ENCODE peak calls at places on chromosomes 1 and 21, in seven cellular contexts. One of them, this sample, is unnamed.

GRCh38 chr1:87024936-87025537 is 110.6 kb downstream of the HS2ST1 start:
- DNase-seq in caudate nucleus: no peak
- DNase-seq in cardiac muscle cell: peak; percentile 52
- DNase-seq in amygdala: no peak
- DNase-seq in hypothalamus: no peak
- DNase-seq in SJSA1: peak; percentile 6
- DNase-seq in retina: peak; percentile 12
- DNase-seq in this sample: peak; percentile 44

GRCh38 chr1:87684786-87685185 is 356.1 kb downstream of the LMO4 start:
- DNase-seq in caudate nucleus: no peak
- DNase-seq in cardiac muscle cell: no peak
- DNase-seq in amygdala: no peak
- DNase-seq in hypothalamus: no peak
- DNase-seq in SJSA1: no peak
- DNase-seq in retina: peak; percentile 46
- DNase-seq in this sample: no peak

GRCh38 chr1:6008696-6009095 is 16.5 kb upstream of the NPHP4 start:
- DNase-seq in caudate nucleus: no peak
- DNase-seq in cardiac muscle cell: no peak
- DNase-seq in amygdala: no peak
- DNase-seq in hypothalamus: no peak
- DNase-seq in SJSA1: no peak
- DNase-seq in retina: no peak
- DNase-seq in this sample: no peak

GRCh38 chr1:66168467-66168887 is 365.5 kb upstream of the SGIP1 start:
- DNase-seq in caudate nucleus: no peak
- DNase-seq in cardiac muscle cell: no peak
- DNase-seq in amygdala: no peak
- DNase-seq in hypothalamus: no peak
- DNase-seq in SJSA1: no peak
- DNase-seq in retina: no peak
- DNase-seq in this sample: no peak

GRCh38 chr1:144551107-144551542 is 41.6 kb upstream of the PPIAL4F start:
- DNase-seq in caudate nucleus: peak; percentile 29
- DNase-seq in cardiac muscle cell: no peak
- DNase-seq in amygdala: no peak
- DNase-seq in hypothalamus: no peak
- DNase-seq in SJSA1: no peak
- DNase-seq in retina: no peak
- DNase-seq in this sample: no peak

GRCh38 chr1:26021647-26022403 is at the start of gene EXTL1:
- DNase-seq in caudate nucleus: peak; percentile 64
- DNase-seq in cardiac muscle cell: peak; percentile 86
- DNase-seq in amygdala: peak; percentile 35
- DNase-seq in hypothalamus: peak; percentile 34
- DNase-seq in SJSA1: no peak
- DNase-seq in retina: peak; percentile 85
- DNase-seq in this sample: peak; percentile 18

GRCh38 chr1:67213948-67214347 is 47.7 kb downstream of the IL23R start:
- DNase-seq in caudate nucleus: no peak
- DNase-seq in cardiac muscle cell: no peak
- DNase-seq in amygdala: no peak
- DNase-seq in hypothalamus: no peak
- DNase-seq in SJSA1: no peak
- DNase-seq in retina: no peak
- DNase-seq in this sample: no peak

GRCh38 chr21:38351961-38352521 is 95.2 kb downstream of the KCNJ15 start:
- DNase-seq in caudate nucleus: no peak
- DNase-seq in cardiac muscle cell: no peak
- DNase-seq in amygdala: no peak
- DNase-seq in hypothalamus: no peak
- DNase-seq in SJSA1: peak; percentile 70
- DNase-seq in retina: no peak
- DNase-seq in this sample: no peak

GRCh38 chr1:6162773-6163172 is 17.3 kb downstream of the CHD5 start:
- DNase-seq in caudate nucleus: no peak
- DNase-seq in cardiac muscle cell: no peak
- DNase-seq in amygdala: no peak
- DNase-seq in hypothalamus: no peak
- DNase-seq in SJSA1: no peak
- DNase-seq in retina: no peak
- DNase-seq in this sample: no peak

GRCh38 chr1:84605157-84605556 is 30.9 kb upstream of the CTBS start:
- DNase-seq in caudate nucleus: no peak
- DNase-seq in cardiac muscle cell: no peak
- DNase-seq in amygdala: no peak
- DNase-seq in hypothalamus: no peak
- DNase-seq in SJSA1: no peak
- DNase-seq in retina: no peak
- DNase-seq in this sample: no peak

GRCh38 chr1:219639843-219640606 is 27.1 kb upstream of the ZC3H11B start:
- DNase-seq in caudate nucleus: no peak
- DNase-seq in cardiac muscle cell: no peak
- DNase-seq in amygdala: no peak
- DNase-seq in hypothalamus: peak; percentile 7
- DNase-seq in SJSA1: no peak
- DNase-seq in retina: no peak
- DNase-seq in this sample: no peak

GRCh38 chr1:190169311-190170067 is 308.2 kb downstream of the BRINP3 start:
- DNase-seq in caudate nucleus: no peak
- DNase-seq in cardiac muscle cell: no peak
- DNase-seq in amygdala: no peak
- DNase-seq in hypothalamus: no peak
- DNase-seq in SJSA1: no peak
- DNase-seq in retina: peak; percentile 4
- DNase-seq in this sample: no peak

GRCh38 chr1:156860113-156860638 is 489 bp upstream of the NTRK1 start:
- DNase-seq in caudate nucleus: no peak
- DNase-seq in cardiac muscle cell: peak; percentile 66
- DNase-seq in amygdala: no peak
- DNase-seq in hypothalamus: no peak
- DNase-seq in SJSA1: peak; percentile 59
- DNase-seq in retina: peak; percentile 91
- DNase-seq in this sample: peak; percentile 25

GRCh38 chr1:109619655-109620395 is at the start of gene AMPD2:
- DNase-seq in caudate nucleus: no peak
- DNase-seq in cardiac muscle cell: peak; percentile 78
- DNase-seq in amygdala: no peak
- DNase-seq in hypothalamus: peak; percentile 63
- DNase-seq in SJSA1: peak; percentile 68
- DNase-seq in retina: peak; percentile 81
- DNase-seq in this sample: no peak

GRCh38 chr1:116762781-116763115 is 8.5 kb downstream of the CD2 start:
- DNase-seq in caudate nucleus: no peak
- DNase-seq in cardiac muscle cell: no peak
- DNase-seq in amygdala: no peak
- DNase-seq in hypothalamus: no peak
- DNase-seq in SJSA1: no peak
- DNase-seq in retina: no peak
- DNase-seq in this sample: no peak

GRCh38 chr21:45011911-45012660 is 62.3 kb upstream of the ADARB1 start:
- DNase-seq in caudate nucleus: no peak
- DNase-seq in cardiac muscle cell: peak; percentile 63
- DNase-seq in amygdala: no peak
- DNase-seq in hypothalamus: no peak
- DNase-seq in SJSA1: peak; percentile 99
- DNase-seq in retina: peak; percentile 75
- DNase-seq in this sample: no peak

GRCh38 chr1:66571789-66572188 is 37.8 kb downstream of the SGIP1 start:
- DNase-seq in caudate nucleus: no peak
- DNase-seq in cardiac muscle cell: no peak
- DNase-seq in amygdala: no peak
- DNase-seq in hypothalamus: no peak
- DNase-seq in SJSA1: peak; percentile 52
- DNase-seq in retina: no peak
- DNase-seq in this sample: no peak

GRCh38 chr1:197302775-197303174 is 34.7 kb downstream of the CRB1 start:
- DNase-seq in caudate nucleus: no peak
- DNase-seq in cardiac muscle cell: no peak
- DNase-seq in amygdala: no peak
- DNase-seq in hypothalamus: no peak
- DNase-seq in SJSA1: no peak
- DNase-seq in retina: no peak
- DNase-seq in this sample: no peak

GRCh38 chr1:221644176-221644510 is 97.7 kb downstream of the DUSP10 start:
- DNase-seq in caudate nucleus: no peak
- DNase-seq in cardiac muscle cell: no peak
- DNase-seq in amygdala: no peak
- DNase-seq in hypothalamus: no peak
- DNase-seq in SJSA1: no peak
- DNase-seq in retina: no peak
- DNase-seq in this sample: no peak

GRCh38 chr21:45377866-45378257 is 27.1 kb upstream of the COL18A1 start:
- DNase-seq in caudate nucleus: no peak
- DNase-seq in cardiac muscle cell: no peak
- DNase-seq in amygdala: no peak
- DNase-seq in hypothalamus: no peak
- DNase-seq in SJSA1: no peak
- DNase-seq in retina: no peak
- DNase-seq in this sample: no peak

GRCh38 chr1:218473527-218473926 is 128.4 kb downstream of the TGFB2 start:
- DNase-seq in caudate nucleus: no peak
- DNase-seq in cardiac muscle cell: no peak
- DNase-seq in amygdala: no peak
- DNase-seq in hypothalamus: no peak
- DNase-seq in SJSA1: no peak
- DNase-seq in retina: no peak
- DNase-seq in this sample: no peak

GRCh38 chr1:96253281-96254035 is 468.1 kb upstream of the PTBP2 start:
- DNase-seq in caudate nucleus: no peak
- DNase-seq in cardiac muscle cell: no peak
- DNase-seq in amygdala: no peak
- DNase-seq in hypothalamus: no peak
- DNase-seq in SJSA1: no peak
- DNase-seq in retina: no peak
- DNase-seq in this sample: no peak

GRCh38 chr1:190754769-190755168 is 277.1 kb upstream of the BRINP3 start:
- DNase-seq in caudate nucleus: no peak
- DNase-seq in cardiac muscle cell: no peak
- DNase-seq in amygdala: no peak
- DNase-seq in hypothalamus: no peak
- DNase-seq in SJSA1: no peak
- DNase-seq in retina: no peak
- DNase-seq in this sample: no peak

GRCh38 chr21:45309069-45309521 is 21.4 kb upstream of the POFUT2 start:
- DNase-seq in caudate nucleus: no peak
- DNase-seq in cardiac muscle cell: peak; percentile 76
- DNase-seq in amygdala: no peak
- DNase-seq in hypothalamus: no peak
- DNase-seq in SJSA1: peak; percentile 94
- DNase-seq in retina: peak; percentile 76
- DNase-seq in this sample: no peak

GRCh38 chr21:33894736-33895288 is 20.8 kb downstream of the ATP5PO start:
- DNase-seq in caudate nucleus: peak; percentile 73
- DNase-seq in cardiac muscle cell: peak; percentile 89
- DNase-seq in amygdala: peak; percentile 59
- DNase-seq in hypothalamus: peak; percentile 42
- DNase-seq in SJSA1: peak; percentile 77
- DNase-seq in retina: peak; percentile 80
- DNase-seq in this sample: peak; percentile 77

GRCh38 chr1:212074313-212074712 is 38.8 kb downstream of the DTL start:
- DNase-seq in caudate nucleus: no peak
- DNase-seq in cardiac muscle cell: peak; percentile 11
- DNase-seq in amygdala: no peak
- DNase-seq in hypothalamus: no peak
- DNase-seq in SJSA1: no peak
- DNase-seq in retina: no peak
- DNase-seq in this sample: no peak

GRCh38 chr1:28602536-28603439 is 10.7 kb downstream of the RAB42 start:
- DNase-seq in caudate nucleus: no peak
- DNase-seq in cardiac muscle cell: peak; percentile 69
- DNase-seq in amygdala: peak; percentile 34
- DNase-seq in hypothalamus: no peak
- DNase-seq in SJSA1: peak; percentile 62
- DNase-seq in retina: peak; percentile 55
- DNase-seq in this sample: peak; percentile 48

GRCh38 chr1:169513208-169513607 is 27.5 kb upstream of the SLC19A2 start:
- DNase-seq in caudate nucleus: no peak
- DNase-seq in cardiac muscle cell: no peak
- DNase-seq in amygdala: no peak
- DNase-seq in hypothalamus: no peak
- DNase-seq in SJSA1: no peak
- DNase-seq in retina: no peak
- DNase-seq in this sample: no peak

GRCh38 chr1:12287869-12288268 is 58.0 kb downstream of the VPS13D start:
- DNase-seq in caudate nucleus: no peak
- DNase-seq in cardiac muscle cell: no peak
- DNase-seq in amygdala: no peak
- DNase-seq in hypothalamus: no peak
- DNase-seq in SJSA1: no peak
- DNase-seq in retina: no peak
- DNase-seq in this sample: no peak

GRCh38 chr1:39393645-39394044 is 97.8 kb upstream of the BMP8A start:
- DNase-seq in caudate nucleus: no peak
- DNase-seq in cardiac muscle cell: no peak
- DNase-seq in amygdala: no peak
- DNase-seq in hypothalamus: no peak
- DNase-seq in SJSA1: no peak
- DNase-seq in retina: no peak
- DNase-seq in this sample: no peak

GRCh38 chr1:151990856-151991198 is 2.8 kb downstream of the S100A10 start:
- DNase-seq in caudate nucleus: no peak
- DNase-seq in cardiac muscle cell: peak; percentile 40
- DNase-seq in amygdala: no peak
- DNase-seq in hypothalamus: no peak
- DNase-seq in SJSA1: peak; percentile 83
- DNase-seq in retina: no peak
- DNase-seq in this sample: no peak

GRCh38 chr1:165116732-165117131 is 239.8 kb downstream of the LMX1A start:
- DNase-seq in caudate nucleus: no peak
- DNase-seq in cardiac muscle cell: no peak
- DNase-seq in amygdala: no peak
- DNase-seq in hypothalamus: no peak
- DNase-seq in SJSA1: peak; percentile 86
- DNase-seq in retina: no peak
- DNase-seq in this sample: no peak

This sample was measured in hippocampal formation.